ENCODE peak calls at places on chromosomes 12 and 14, in five cellular contexts. Z is ovary, T is stomach, I is A549, B is sigmoid colon. S is an unnamed sample.
A peak's percentile ranks its signal among the peaks of the same experiment; 100 is the strongest.

GRCh38 chr12:12736759-12737676 is 19.9 kb downstream of the CDKN1B start:
- DNase-seq in I (peak; percentile 50), Z (no peak), T (no peak), B (no peak), S (no peak)

GRCh38 chr12:109726511-109727038 is 12.9 kb downstream of the FAM222A start:
- DNase-seq in Z (peak; percentile 24), B (peak; percentile 63), T (no peak), I (no peak), S (peak; percentile 60)

GRCh38 chr14:54444003-54444402 is 2.8 kb upstream of the CNIH1 start:
- DNase-seq in I (no peak), Z (no peak), T (no peak), B (no peak), S (no peak)

GRCh38 chr12:51906452-51907082 is 737 bp upstream of the ACVRL1 start:
- DNase-seq in I (no peak), Z (no peak), B (peak; percentile 70), T (no peak), S (peak; percentile 82)

GRCh38 chr14:72154645-72155378 is 222.6 kb downstream of the RGS6 start:
- DNase-seq in T (no peak), B (no peak), I (no peak), Z (no peak), S (no peak)

GRCh38 chr12:122861586-122861970 is 26.3 kb downstream of the HIP1R start:
- DNase-seq in B (no peak), T (no peak), Z (no peak), I (no peak), S (no peak)

GRCh38 chr12:464484-465267 is 4.9 kb downstream of the B4GALNT3 start:
- DNase-seq in B (no peak), I (no peak), T (peak; percentile 71), Z (no peak), S (no peak)

GRCh38 chr12:124921200-124922008 is 7.0 kb upstream of the UBC start:
- DNase-seq in Z (peak; percentile 59), B (peak; percentile 72), I (no peak), T (peak; percentile 63), S (no peak)

GRCh38 chr14:50311337-50311973 is 574 bp downstream of the L2HGDH start:
- DNase-seq in I (peak; percentile 90), B (no peak), T (no peak), Z (no peak), S (no peak)

GRCh38 chr12:95480230-95480629 is 6.3 kb downstream of the METAP2 start:
- DNase-seq in B (no peak), T (no peak), I (no peak), Z (no peak), S (no peak)

GRCh38 chr12:104384141-104384880 is 72.4 kb upstream of the CHST11 start:
- DNase-seq in I (no peak), Z (no peak), T (no peak), B (no peak), S (no peak)

GRCh38 chr14:91348861-91349465 is 68.7 kb downstream of the CCDC88C start:
- DNase-seq in Z (no peak), T (no peak), B (no peak), I (no peak), S (no peak)

GRCh38 chr14:91350483-91350812 is 67.2 kb downstream of the CCDC88C start:
- DNase-seq in I (no peak), T (no peak), Z (no peak), B (no peak), S (no peak)

GRCh38 chr14:91350813-91351507 is 66.7 kb downstream of the CCDC88C start:
- DNase-seq in T (no peak), I (no peak), Z (no peak), B (no peak), S (no peak)

GRCh38 chr14:91351508-91351853 is 66.1 kb downstream of the CCDC88C start:
- DNase-seq in B (no peak), I (no peak), T (no peak), Z (no peak), S (no peak)

GRCh38 chr14:91349481-91350074 is 68.0 kb downstream of the CCDC88C start:
- DNase-seq in Z (no peak), T (no peak), B (no peak), I (no peak), S (no peak)
- H3K4me1 ChIP-seq in Z (peaks cover 3% of the 10 kb centered on the region), T (peaks cover 49% of the 10 kb centered on the region), B (no peaks in the 10 kb centered on the region), I (no peaks in the 10 kb centered on the region), S (peaks cover 12% of the 10 kb centered on the region)

DNA sequence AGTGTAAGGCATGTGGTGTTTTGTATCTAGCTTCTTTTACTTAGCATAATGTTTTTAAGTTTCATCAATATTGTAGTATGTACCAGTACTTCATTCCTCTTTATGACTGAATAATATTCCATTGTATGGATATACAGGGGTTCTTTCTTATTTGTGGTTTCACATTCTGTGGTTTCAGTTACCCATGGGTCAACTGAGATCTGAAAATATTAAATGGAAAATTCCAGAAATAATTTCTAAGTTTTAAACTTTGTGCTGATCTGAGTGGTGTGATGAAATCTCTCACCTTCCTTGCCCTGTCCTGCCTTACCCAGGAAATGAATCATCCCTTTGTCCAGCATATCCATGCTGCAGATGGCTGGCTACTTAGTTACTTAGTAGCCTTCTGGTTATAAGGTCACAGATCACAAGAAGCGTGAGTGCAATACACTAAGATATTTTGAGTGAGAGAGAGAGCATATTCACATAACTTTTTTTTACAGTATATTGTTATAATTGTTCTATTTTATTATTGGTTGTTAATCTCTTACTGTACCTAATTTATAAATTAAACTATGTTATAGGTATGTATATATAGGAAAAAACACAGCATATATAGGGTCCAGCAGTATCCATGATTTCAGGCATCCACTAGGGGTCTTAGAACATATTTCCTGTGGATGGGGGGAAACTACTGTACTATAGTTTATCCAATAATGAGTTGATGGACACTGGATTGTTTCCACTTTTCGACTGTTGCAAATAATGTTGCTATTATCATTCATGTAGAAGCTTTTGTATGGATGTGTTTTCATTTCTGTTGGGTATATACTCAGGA is 59.6 kb upstream of the LRTM2 start:
- DNase-seq in I (peak; percentile 11), B (no peak), Z (no peak), T (no peak), S (no peak)
- TF ChIP-seq EP300 in I (no peak), B (no peak), Z (no peak), T (no peak), S (no peak)

GRCh38 chr12:130454296-130454695 is 116.6 kb downstream of the PIWIL1 start:
- DNase-seq in T (no peak), B (no peak), Z (no peak), I (no peak), S (no peak)
- H3K4me1 ChIP-seq in T (peaks cover 13% of the 10 kb centered on the region), B (no peaks in the 10 kb centered on the region), Z (no peaks in the 10 kb centered on the region), I (no peaks in the 10 kb centered on the region), S (no peaks in the 10 kb centered on the region)

GRCh38 chr14:68188174-68188573 is 368.6 kb downstream of the RAD51B start:
- DNase-seq in T (no peak), I (no peak), Z (no peak), B (no peak), S (no peak)
- TF ChIP-seq EP300 in T (no peak), I (no peak), Z (no peak), B (no peak), S (no peak)

GRCh38 chr12:67482751-67483661 is 165.5 kb upstream of the DYRK2 start:
- DNase-seq in Z (peak; percentile 43), B (peak; percentile 91), T (peak; percentile 71), I (no peak), S (no peak)
- H3K4me1 ChIP-seq in Z (no peaks in the 10 kb centered on the region), B (no peaks in the 10 kb centered on the region), T (peaks cover 15% of the 10 kb centered on the region), I (no peaks in the 10 kb centered on the region), S (peaks cover 12% of the 10 kb centered on the region)

DNA sequence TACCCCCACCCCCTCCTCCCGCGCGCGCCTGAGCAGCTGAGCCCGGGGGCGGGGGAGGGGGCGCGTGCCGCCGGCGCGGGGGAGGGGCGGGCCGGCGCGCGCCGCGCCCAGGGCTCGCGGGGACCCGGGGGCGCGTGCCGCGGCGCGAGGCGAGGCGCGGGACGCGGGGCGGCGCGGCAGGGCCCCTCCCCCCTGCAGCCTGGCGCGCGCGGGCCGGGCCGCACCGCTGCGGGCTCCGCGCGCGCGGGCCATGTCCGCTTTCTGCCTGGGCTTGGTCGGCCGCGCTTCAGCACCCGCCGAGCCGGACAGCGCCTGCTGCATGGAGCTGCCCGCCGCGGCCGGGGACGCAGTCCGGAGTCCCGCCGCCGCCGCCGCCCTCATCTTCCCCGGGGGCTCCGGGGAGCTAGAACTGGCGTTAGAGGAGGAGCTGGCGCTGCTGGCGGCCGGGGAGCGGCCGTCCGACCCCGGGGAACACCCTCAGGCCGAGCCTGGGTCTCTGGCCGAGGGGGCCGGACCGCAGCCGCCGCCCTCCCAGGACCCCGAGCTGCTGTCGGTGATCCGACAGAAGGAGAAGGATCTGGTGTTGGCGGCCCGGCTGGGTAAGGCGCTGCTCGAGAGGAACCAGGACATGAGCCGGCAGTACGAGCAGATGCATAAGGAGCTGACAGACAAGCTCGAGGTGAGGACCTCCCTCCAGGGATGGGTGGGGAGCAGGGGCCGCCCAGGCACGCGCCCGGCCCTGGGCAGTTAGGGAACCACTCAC is 764 bp downstream of the BICDL1 start:
- DNase-seq in T (peak; percentile 90), I (peak; percentile 48), Z (peak; percentile 74), B (peak; percentile 73), S (peak; percentile 74)
- TF ChIP-seq EP300 in T (no peak), I (no peak), Z (no peak), B (no peak), S (no peak)

S was measured in suprapubic skin.